ENCODE peak calls at places on chromosomes 7 and 10, in five cellular contexts. G is HCT116, E is HepG2, Y is K562, H is NT2/D1. U is an unnamed sample.

GRCh38 chr10:56508562-56508961 is 147.5 kb upstream of the ZWINT start:
- DNase-seq in G (no peak), E (no peak), Y (no peak), H (no peak), U (no peak)

GRCh38 chr10:8379906-8380832 is 325.7 kb downstream of the GATA3 start:
- DNase-seq in G (no peak), E (no peak), Y (no peak), H (no peak), U (no peak)

GRCh38 chr10:100565206-100565985 is 29.7 kb downstream of the HIF1AN start:
- DNase-seq in G (no peak), E (no peak), Y (no peak), H (no peak), U (no peak)

GRCh38 chr10:67464278-67464677 is 231.7 kb downstream of the CTNNA3 start:
- DNase-seq in G (no peak), E (no peak), Y (no peak), H (no peak), U (no peak)

GRCh38 chr10:5589963-5590511 is 65.3 kb downstream of the CALML3 start:
- DNase-seq in G (no peak), E (no peak), Y (peak), H (no peak), U (no peak)

GRCh38 chr10:102604379-102604960 is 39.8 kb upstream of the TRIM8 start:
- DNase-seq in G (peak), E (no peak), Y (no peak), H (no peak), U (no peak)

GRCh38 chr7:16223963-16224707 is 197.2 kb downstream of the CRPPA start:
- DNase-seq in G (no peak), E (no peak), Y (no peak), H (no peak), U (no peak)

GRCh38 chr7:28155019-28155660 is 25.5 kb downstream of the JAZF1 start:
- DNase-seq in G (no peak), E (no peak), Y (no peak), H (no peak), U (no peak)

GRCh38 chr10:79927111-79927828 is 21.6 kb downstream of the SFTPD start:
- DNase-seq in G (no peak), E (peak), Y (peak), H (no peak), U (no peak)

GRCh38 chr7:40303996-40304395 is 169.2 kb downstream of the SUGCT start:
- DNase-seq in G (no peak), E (no peak), Y (no peak), H (no peak), U (no peak)

GRCh38 chr7:132458685-132459084 is 117.6 kb downstream of the PLXNA4 start:
- DNase-seq in G (no peak), E (no peak), Y (no peak), H (no peak), U (no peak)

GRCh38 chr7:132456418-132456817 is 119.9 kb downstream of the PLXNA4 start:
- DNase-seq in G (no peak), E (no peak), Y (no peak), H (no peak), U (no peak)

GRCh38 chr7:132457658-132458057 is 118.6 kb downstream of the PLXNA4 start:
- DNase-seq in G (no peak), E (no peak), Y (no peak), H (no peak), U (no peak)

GRCh38 chr7:132453825-132454224 is 122.4 kb downstream of the PLXNA4 start:
- DNase-seq in G (no peak), E (no peak), Y (no peak), H (no peak), U (no peak)

DNA sequence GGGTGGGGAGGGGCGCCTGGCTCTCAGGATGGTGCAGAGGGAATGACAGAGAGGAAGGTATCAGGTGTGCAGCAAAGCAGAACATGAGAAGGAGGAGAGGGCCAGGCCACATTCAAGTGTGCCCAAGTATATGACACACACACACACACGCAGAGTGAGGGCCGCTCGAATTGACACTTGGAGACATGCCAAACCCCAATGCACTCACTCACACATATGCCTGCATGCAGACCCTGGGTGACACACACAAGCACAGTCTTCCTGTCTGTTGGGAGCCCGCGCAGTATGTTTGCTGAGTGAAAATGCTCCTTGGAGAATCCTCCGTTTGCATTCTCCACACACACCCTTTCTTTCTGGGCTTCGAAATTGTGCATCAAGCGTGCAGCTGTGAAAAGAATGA is 121.0 kb downstream of the PLXNA4 start:
- DNase-seq in G (no peak), E (no peak), Y (no peak), H (no peak), U (no peak)
- TF ChIP-seq ZNF274 in G (no peak), E (no peak), Y (no peak), H (no peak), U (no peak)

GRCh38 chr10:72242675-72243074 is 26.6 kb upstream of the ASCC1 start:
- DNase-seq in G (no peak), E (no peak), Y (no peak), H (no peak), U (no peak)
- TF ChIP-seq ZNF274 in G (no peak), E (no peak), Y (no peak), H (no peak), U (no peak)

GRCh38 chr10:116721991-116722392 is 20.4 kb downstream of the HSPA12A start:
- DNase-seq in G (no peak), E (no peak), Y (no peak), H (no peak), U (no peak)
- TF ChIP-seq ZNF274 in G (no peak), E (no peak), Y (no peak), H (no peak), U (no peak)

DNA sequence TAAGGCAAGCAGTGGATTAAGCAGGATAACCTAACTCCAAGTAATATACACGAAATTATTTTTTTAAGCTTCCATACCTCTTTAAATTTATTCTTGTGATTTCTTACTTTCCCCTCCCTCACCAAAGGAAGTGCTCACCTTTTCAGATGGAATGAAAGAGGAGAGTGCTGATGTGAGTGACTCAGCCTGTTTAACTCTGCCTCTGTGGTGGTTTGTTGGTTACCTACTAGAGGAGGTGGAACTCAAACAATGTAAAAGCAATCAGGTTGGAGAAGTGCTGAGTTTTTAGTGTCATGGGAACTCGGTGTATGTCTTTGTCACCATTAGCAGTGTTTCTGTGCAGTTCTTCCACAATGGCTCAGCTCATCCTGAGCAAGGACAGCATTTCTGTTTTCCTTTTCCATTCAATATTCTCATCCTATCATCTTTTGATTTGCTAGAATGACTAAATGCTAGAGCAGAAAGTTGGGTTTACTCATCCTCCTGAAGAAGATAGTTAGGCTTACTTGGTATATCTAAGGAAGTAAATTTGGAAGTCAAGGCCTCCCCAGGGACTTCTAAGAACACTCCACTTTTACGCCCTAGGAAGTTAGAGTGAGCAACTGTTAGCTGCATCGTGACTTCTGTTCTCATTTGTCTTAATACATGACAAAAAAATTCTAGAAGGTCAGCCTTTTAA is 6.0 kb downstream of the ADD3 start:
- DNase-seq in G (no peak), E (peak), Y (no peak), H (no peak), U (no peak)
- TF ChIP-seq ZNF274 in G (no peak), E (no peak), Y (no peak), H (no peak), U (no peak)

GRCh38 chr10:3136336-3136735 is 36.2 kb downstream of the PITRM1 start:
- DNase-seq in G (no peak), E (no peak), Y (no peak), H (no peak), U (no peak)
- TF ChIP-seq ZNF274 in G (no peak), E (no peak), Y (no peak), H (no peak), U (no peak)

DNA sequence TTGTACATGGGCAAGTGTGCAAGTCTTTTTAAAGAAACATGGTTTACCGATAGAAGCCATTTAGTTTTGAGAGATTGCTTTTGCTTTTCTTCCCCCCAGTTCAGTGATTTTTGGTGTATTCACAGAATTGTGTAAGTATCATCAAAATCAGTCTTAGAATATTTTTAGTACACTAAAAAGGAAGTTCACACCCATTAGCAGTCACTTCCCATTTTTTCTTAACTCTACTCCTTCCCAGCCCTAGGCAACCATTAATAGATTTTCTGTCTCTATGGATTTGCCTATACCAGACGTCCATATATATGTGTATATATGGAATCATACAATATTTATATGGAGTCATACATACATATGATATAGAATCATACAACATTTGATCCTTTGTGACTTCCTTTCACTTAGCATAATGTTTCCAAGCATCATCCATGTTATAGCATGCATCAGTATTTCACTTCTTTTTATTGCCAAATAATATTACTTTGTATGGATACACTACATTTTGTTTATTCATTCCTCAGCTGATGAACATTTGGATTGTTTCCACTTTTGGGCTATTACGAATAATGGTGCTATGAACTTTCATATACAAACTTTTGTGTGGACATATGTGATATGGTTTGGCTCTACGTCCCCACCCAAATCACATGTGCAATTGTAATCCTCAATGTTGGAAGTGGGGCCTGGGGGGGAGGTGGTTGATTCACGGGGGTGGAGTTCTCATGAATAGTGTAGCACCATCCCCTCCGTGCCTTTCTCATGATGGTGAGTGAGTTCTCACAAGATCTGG is 16.5 kb upstream of the ARL4A start:
- DNase-seq in G (no peak), E (no peak), Y (no peak), H (no peak), U (no peak)
- TF ChIP-seq ZNF274 in G (no peak), E (no peak), Y (no peak), H (no peak), U (no peak)

GRCh38 chr7:129827467-129827990 is 125.2 kb downstream of the UBE2H start:
- DNase-seq in G (no peak), E (no peak), Y (no peak), H (no peak), U (no peak)
- TF ChIP-seq ZNF274 in G (no peak), E (no peak), Y (no peak), H (no peak), U (no peak)

GRCh38 chr7:139329119-139329518 is 12.0 kb upstream of the FMC1 start:
- DNase-seq in G (no peak), E (no peak), Y (no peak), H (no peak), U (no peak)

GRCh38 chr7:139328375-139328774 is 12.8 kb upstream of the FMC1 start:
- DNase-seq in G (no peak), E (no peak), Y (no peak), H (no peak), U (no peak)

GRCh38 chr7:139330333-139331030 is 10.7 kb upstream of the FMC1 start:
- DNase-seq in G (no peak), E (no peak), Y (no peak), H (no peak), U (no peak)

GRCh38 chr7:139334399-139335150 is 6.6 kb upstream of the FMC1 start:
- DNase-seq in G (no peak), E (no peak), Y (peak), H (no peak), U (no peak)

DNA sequence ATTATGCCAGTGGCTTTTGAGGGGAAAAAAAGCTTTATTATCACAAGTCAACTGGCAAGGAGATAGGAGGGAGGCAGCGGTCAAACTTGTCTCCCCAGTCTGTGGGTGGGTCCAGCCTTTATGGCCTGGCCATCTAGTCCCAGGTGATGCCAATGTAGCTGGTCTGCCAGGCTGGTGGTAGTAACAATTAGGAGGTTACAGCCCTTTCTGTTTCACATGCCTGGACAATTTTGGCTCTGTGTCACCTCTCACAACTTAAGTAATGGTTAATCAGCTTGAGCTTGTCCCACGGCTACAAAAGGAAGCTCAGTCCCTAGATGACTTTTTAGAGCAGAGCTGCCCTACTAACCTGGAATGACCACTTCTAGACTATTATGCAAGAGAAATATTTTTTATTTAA is 8.2 kb upstream of the FMC1 start:
- DNase-seq in G (no peak), E (no peak), Y (no peak), H (no peak), U (no peak)
- TF ChIP-seq ZNF274 in G (no peak), E (no peak), Y (no peak), H (no peak), U (no peak)

GRCh38 chr10:77742172-77742571 is 104.6 kb upstream of the KCNMA1 start:
- DNase-seq in G (no peak), E (no peak), Y (no peak), H (no peak), U (no peak)

GRCh38 chr10:77741746-77742145 is 104.1 kb upstream of the KCNMA1 start:
- DNase-seq in G (no peak), E (no peak), Y (no peak), H (no peak), U (no peak)

GRCh38 chr10:77732213-77733003 is 94.8 kb upstream of the KCNMA1 start:
- DNase-seq in G (no peak), E (no peak), Y (no peak), H (no peak), U (no peak)

GRCh38 chr10:77738496-77739158 is 101.0 kb upstream of the KCNMA1 start:
- DNase-seq in G (no peak), E (no peak), Y (no peak), H (no peak), U (no peak)

DNA sequence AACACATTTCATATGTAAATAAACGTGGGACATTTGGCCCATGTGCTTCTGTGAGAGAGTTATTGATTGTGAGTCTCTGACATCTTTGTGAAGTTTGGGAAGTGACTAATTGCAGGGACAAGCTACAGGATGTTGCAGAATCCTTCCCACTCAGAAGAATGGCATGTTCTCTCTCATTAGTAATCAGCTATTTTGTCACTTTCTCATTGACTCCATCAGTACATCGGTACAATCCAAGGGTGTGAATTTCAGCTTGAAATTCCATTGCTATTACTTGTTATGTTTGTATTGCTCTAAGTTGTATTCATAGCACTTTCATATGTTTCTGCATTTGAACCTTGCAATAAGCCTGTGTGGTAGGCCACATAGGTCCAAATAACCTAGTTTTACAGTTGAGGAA is 100.0 kb upstream of the KCNMA1 start:
- DNase-seq in G (peak), E (no peak), Y (no peak), H (no peak), U (no peak)
- TF ChIP-seq ZNF274 in G (no peak), E (no peak), Y (no peak), H (no peak), U (no peak)

U was measured in H1.